ENCODE peak calls at places on chromosomes 13 and 19, in nine cellular contexts. F is suprapubic skin, L is fibroblast of the aortic adventitia, Y is tibial nerve, O is left lung, X is body of pancreas, Q is heart left ventricle, J is fibroblast of pulmonary artery, P is AG09319. H is an unnamed sample.

GRCh38 chr13:48126944-48127814 is 32.3 kb upstream of the MED4 start:
- DNase-seq in X (peak), L (peak), J (peak), F (no peak), O (no peak), Q (peak), Y (peak), P (peak), H (no peak)

GRCh38 chr19:3580156-3580955 is 4.9 kb upstream of the GIPC3 start:
- DNase-seq in Q (no peak), O (no peak), P (peak), X (no peak), J (peak), L (peak), Y (no peak), F (no peak), H (no peak)

GRCh38 chr19:38978315-38978689 is 2.8 kb upstream of the FBXO17 start:
- DNase-seq in F (no peak), Y (no peak), L (no peak), J (no peak), X (no peak), O (no peak), P (no peak), Q (no peak), H (no peak)

GRCh38 chr19:16326401-16327130 is 1.9 kb downstream of the KLF2 start:
- DNase-seq in O (peak), P (no peak), X (no peak), Y (no peak), L (peak), J (peak), F (no peak), Q (peak), H (no peak)

GRCh38 chr19:33796164-33797100 is at the start of gene KCTD15:
- DNase-seq in Y (no peak), O (no peak), J (peak), L (peak), F (no peak), P (no peak), X (peak), Q (peak), H (no peak)

GRCh38 chr13:90447735-90448103 is 899.8 kb upstream of the MIR17HG start:
- DNase-seq in L (peak), O (no peak), F (no peak), P (no peak), Q (no peak), Y (no peak), X (no peak), J (peak), H (no peak)

GRCh38 chr19:34676697-34677385 is at the start of gene SCGB2B2:
- DNase-seq in O (no peak), X (no peak), P (no peak), L (no peak), Q (peak), Y (no peak), J (no peak), F (peak), H (no peak)

GRCh38 chr19:48123907-48124675 is 13.5 kb upstream of the PLA2G4C start:
- DNase-seq in Q (no peak), O (no peak), X (no peak), Y (no peak), P (peak), F (no peak), L (peak), J (peak), H (no peak)

GRCh38 chr19:41776700-41777099 is 19.7 kb upstream of the CEACAM3 start:
- DNase-seq in J (no peak), L (no peak), Y (no peak), F (no peak), X (no peak), Q (no peak), O (no peak), P (no peak), H (no peak)

GRCh38 chr13:40470665-40471064 is 195.8 kb downstream of the FOXO1 start:
- DNase-seq in J (peak), F (no peak), X (no peak), Y (peak), P (no peak), Q (no peak), O (no peak), L (peak), H (no peak)

GRCh38 chr13:95301135-95301946 is at the start of gene ABCC4:
- DNase-seq in Q (peak), Y (peak), P (no peak), O (peak), X (peak), J (peak), L (peak), F (no peak), H (no peak)

GRCh38 chr13:79749985-79750551 is 269.1 kb downstream of the NDFIP2 start:
- DNase-seq in J (peak), L (peak), Y (peak), X (peak), P (peak), F (no peak), O (no peak), Q (no peak), H (peak)

GRCh38 chr13:48709213-48709612 is 55.5 kb downstream of the CYSLTR2 start:
- DNase-seq in L (no peak), X (no peak), J (no peak), Y (no peak), O (no peak), P (no peak), F (no peak), Q (no peak), H (no peak)

GRCh38 chr13:48241651-48242050 is 8.6 kb downstream of the ITM2B start:
- DNase-seq in Y (no peak), P (no peak), F (no peak), X (no peak), O (no peak), Q (no peak), J (no peak), L (no peak), H (no peak)

GRCh38 chr13:41915096-41915495 is 45.8 kb downstream of the VWA8 start:
- DNase-seq in J (no peak), F (no peak), X (no peak), Y (no peak), P (no peak), O (no peak), L (peak), Q (no peak), H (no peak)

GRCh38 chr13:76903544-76904162 is 17.4 kb upstream of the KCTD12 start:
- DNase-seq in J (peak), X (peak), P (no peak), Q (peak), O (no peak), Y (peak), F (no peak), L (peak), H (no peak)

GRCh38 chr13:82634946-82635345 is 1247.3 kb downstream of the SLITRK1 start:
- DNase-seq in O (no peak), P (no peak), Y (no peak), F (no peak), Q (no peak), X (no peak), J (peak), L (no peak), H (no peak)

GRCh38 chr13:25462301-25463125 is 90.7 kb downstream of the ATP8A2 start:
- DNase-seq in Y (no peak), J (no peak), Q (no peak), O (no peak), L (no peak), X (no peak), F (no peak), P (no peak), H (no peak)

GRCh38 chr13:50208826-50209335 is 193.6 kb downstream of the KCNRG start:
- DNase-seq in X (peak), O (peak), F (peak), L (peak), J (peak), Y (peak), P (no peak), Q (peak), H (no peak)

GRCh38 chr19:19464339-19465098 is 50.8 kb downstream of the TSSK6 start:
- DNase-seq in Q (peak), Y (no peak), P (no peak), O (peak), F (no peak), X (peak), L (peak), J (peak), H (no peak)

GRCh38 chr13:50485979-50486935 is 357.2 kb downstream of the DLEU7 start:
- DNase-seq in P (no peak), O (no peak), L (peak), J (peak), F (no peak), Y (no peak), X (no peak), Q (no peak), H (no peak)

GRCh38 chr19:13920940-13921744 is 15.1 kb downstream of the CC2D1A start:
- DNase-seq in F (no peak), J (peak), L (peak), Q (no peak), Y (peak), P (no peak), O (no peak), X (no peak), H (no peak)

GRCh38 chr19:927044-927706 is 1.3 kb downstream of the ARID3A start:
- DNase-seq in Q (peak), O (peak), Y (peak), L (peak), X (peak), P (no peak), J (peak), F (peak), H (no peak)

GRCh38 chr19:14369399-14370168 is 11.7 kb upstream of the ADGRE5 start:
- DNase-seq in J (peak), P (no peak), F (no peak), Q (no peak), Y (no peak), O (no peak), X (no peak), L (peak), H (no peak)

GRCh38 chr19:22605275-22606211 is 28.6 kb upstream of the ZNF492 start:
- DNase-seq in P (no peak), Q (peak), J (no peak), X (no peak), Y (no peak), O (no peak), F (no peak), L (no peak), H (no peak)

GRCh38 chr13:25840261-25840660 is 211.6 kb downstream of the SHISA2 start:
- DNase-seq in O (no peak), Y (no peak), P (no peak), X (no peak), J (no peak), L (no peak), F (no peak), Q (no peak), H (no peak)

GRCh38 chr19:12224676-12225075 is 61.8 kb downstream of the ZNF136 start:
- DNase-seq in Y (no peak), L (no peak), F (no peak), P (no peak), X (no peak), J (no peak), Q (no peak), O (no peak), H (no peak)

GRCh38 chr13:51579676-51580075 is 4.6 kb upstream of the WDFY2 start:
- DNase-seq in Y (no peak), P (no peak), J (no peak), X (no peak), O (no peak), Q (no peak), L (no peak), F (no peak), H (no peak)

GRCh38 chr19:38769635-38770211 is 3.6 kb downstream of the LGALS7 start:
- DNase-seq in L (peak), X (peak), P (peak), Y (peak), Q (peak), J (peak), F (peak), O (peak), H (peak)

GRCh38 chr19:7870571-7871279 is 3.5 kb downstream of the PRR36 start:
- DNase-seq in Y (no peak), L (peak), X (peak), F (no peak), O (no peak), P (no peak), J (peak), Q (no peak), H (no peak)

GRCh38 chr13:110507678-110508381 is 53.7 kb downstream of the RAB20 start:
- DNase-seq in J (no peak), Q (peak), P (no peak), Y (no peak), X (peak), L (no peak), F (no peak), O (no peak), H (no peak)

GRCh38 chr19:33297401-33298145 is 4.8 kb downstream of the CEBPA start:
- DNase-seq in J (no peak), P (no peak), X (no peak), F (peak), Y (no peak), L (no peak), O (no peak), Q (peak), H (no peak)

DNA sequence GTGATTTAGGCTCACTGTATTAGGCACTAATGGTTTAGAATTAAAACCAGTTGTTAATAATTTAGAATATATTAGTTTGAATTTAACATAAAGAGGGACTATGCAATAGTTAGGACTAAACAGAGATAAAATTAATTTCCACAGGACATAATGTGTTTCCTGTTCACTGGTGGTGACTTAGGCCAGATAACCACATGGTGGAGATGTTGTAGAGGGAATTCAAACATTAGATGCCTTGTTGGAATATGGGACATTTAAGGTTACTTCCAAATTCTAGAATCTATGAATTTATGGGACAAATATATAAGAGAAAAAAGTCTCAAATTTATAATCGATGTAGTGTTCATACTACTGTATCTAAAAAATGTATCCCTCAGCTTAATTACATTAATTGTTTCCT is 615.5 kb upstream of the KLHL1 start:
- DNase-seq in P (no peak), L (no peak), Y (no peak), F (no peak), O (no peak), X (no peak), J (peak), Q (no peak), H (no peak)
- TF ChIP-seq CTCF in P (peak), L (no peak), Y (no peak), F (no peak), O (no peak), X (no peak), J (no peak), Q (no peak), H (no peak)

DNA sequence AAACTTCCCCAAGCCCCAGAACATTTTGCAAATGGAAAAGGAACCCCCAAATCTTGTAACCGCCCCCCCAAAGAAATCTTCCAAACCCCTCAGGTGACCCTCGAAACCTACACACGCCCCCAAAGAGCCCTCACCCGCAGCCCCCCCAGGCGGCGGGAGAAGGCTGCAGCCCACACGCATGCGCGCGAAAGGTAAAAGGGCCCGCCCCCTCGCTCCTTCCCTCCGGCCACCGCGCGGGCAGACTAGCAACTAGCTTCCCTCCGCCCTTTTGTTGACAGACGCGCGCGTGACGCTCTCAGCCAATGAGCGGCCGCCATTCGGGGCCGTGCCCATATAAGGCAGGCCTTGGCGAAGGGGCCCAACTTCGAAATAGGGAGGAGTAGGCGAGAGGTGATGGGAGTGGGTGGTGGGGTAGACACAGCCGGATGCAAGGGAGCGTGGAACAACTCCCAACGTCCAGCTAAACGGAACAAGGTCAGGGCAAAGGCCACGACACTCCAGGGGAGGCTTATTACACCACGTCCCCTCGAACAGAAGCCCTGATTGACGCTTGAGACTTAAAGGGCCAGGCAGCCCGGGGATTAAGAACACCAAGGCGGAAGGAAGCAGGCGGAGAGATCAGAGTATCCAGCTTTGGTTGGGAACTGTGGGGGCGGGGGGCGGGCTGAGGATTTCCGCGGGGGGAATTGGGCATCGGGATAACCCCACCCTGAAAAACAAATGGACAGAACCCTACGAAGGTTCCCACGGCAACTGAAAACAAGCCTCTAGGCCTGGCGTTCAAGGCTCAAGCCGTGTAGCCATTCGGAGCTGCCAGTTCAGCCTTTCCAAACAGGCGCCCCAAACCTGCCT is 13.3 kb downstream of the FBXO46 start:
- DNase-seq in P (peak), Y (peak), X (peak), J (peak), F (peak), O (peak), L (peak), Q (peak), H (peak)
- TF ChIP-seq CTCF in P (peak), Y (peak), X (no peak), J (no peak), F (no peak), O (peak), L (peak), Q (no peak), H (no peak)

GRCh38 chr19:6499052-6499790 is 2.9 kb downstream of the TUBB4A start:
- DNase-seq in L (no peak), O (no peak), J (no peak), Q (no peak), Y (no peak), P (no peak), X (no peak), F (no peak), H (no peak)
- TF ChIP-seq CTCF in L (no peak), O (no peak), J (no peak), Q (no peak), Y (no peak), P (no peak), X (no peak), F (no peak), H (no peak)

GRCh38 chr13:44117351-44117750 is 237.6 kb downstream of the LACC1 start:
- DNase-seq in F (no peak), O (no peak), Y (no peak), L (peak), P (no peak), Q (no peak), X (no peak), J (peak), H (no peak)
- TF ChIP-seq CTCF in F (no peak), O (no peak), Y (no peak), L (no peak), P (no peak), Q (no peak), X (no peak), J (no peak), H (no peak)

H was measured in omental fat pad.